ENCODE peak calls at places on chromosomes 16 and 17, in five cellular contexts. One of them, this sample, is unnamed.

GRCh38 chr17:17763734-17764133 is 73.1 kb downstream of the SREBF1 start:
- DNase-seq in lower lobe of right lung: no peak
- DNase-seq in thyroid gland: no peak
- DNase-seq in memory B cell: no peak
- DNase-seq in stimulated activated CD4-positive, alpha-beta T cell treated with anti-CD3 and anti-CD28 coated beads, TNF-alpha, amount 100 ng/mL, for 24 hours: no peak
- DNase-seq in this sample: no peak

GRCh38 chr16:3187798-3188674 is at the start of gene OR1F1:
- DNase-seq in lower lobe of right lung: no peak
- DNase-seq in thyroid gland: no peak
- DNase-seq in memory B cell: no peak
- DNase-seq in stimulated activated CD4-positive, alpha-beta T cell treated with anti-CD3 and anti-CD28 coated beads, TNF-alpha, amount 100 ng/mL, for 24 hours: peak
- DNase-seq in this sample: no peak

GRCh38 chr17:35079547-35079946 is 16.0 kb upstream of the RFFL start:
- DNase-seq in lower lobe of right lung: no peak
- DNase-seq in thyroid gland: no peak
- DNase-seq in memory B cell: no peak
- DNase-seq in stimulated activated CD4-positive, alpha-beta T cell treated with anti-CD3 and anti-CD28 coated beads, TNF-alpha, amount 100 ng/mL, for 24 hours: no peak
- DNase-seq in this sample: no peak

GRCh38 chr16:13093676-13094075 is 192.3 kb downstream of the SHISA9 start:
- DNase-seq in lower lobe of right lung: no peak
- DNase-seq in thyroid gland: no peak
- DNase-seq in memory B cell: no peak
- DNase-seq in stimulated activated CD4-positive, alpha-beta T cell treated with anti-CD3 and anti-CD28 coated beads, TNF-alpha, amount 100 ng/mL, for 24 hours: no peak
- DNase-seq in this sample: no peak

GRCh38 chr17:58741121-58741625 is 14.5 kb upstream of the PPM1E start:
- DNase-seq in lower lobe of right lung: no peak
- DNase-seq in thyroid gland: no peak
- DNase-seq in memory B cell: no peak
- DNase-seq in stimulated activated CD4-positive, alpha-beta T cell treated with anti-CD3 and anti-CD28 coated beads, TNF-alpha, amount 100 ng/mL, for 24 hours: no peak
- DNase-seq in this sample: no peak

GRCh38 chr17:32155896-32156295 is 13.6 kb downstream of the RHOT1 start:
- DNase-seq in lower lobe of right lung: no peak
- DNase-seq in thyroid gland: no peak
- DNase-seq in memory B cell: no peak
- DNase-seq in stimulated activated CD4-positive, alpha-beta T cell treated with anti-CD3 and anti-CD28 coated beads, TNF-alpha, amount 100 ng/mL, for 24 hours: no peak
- DNase-seq in this sample: no peak

GRCh38 chr16:3012828-3013420 is at the start of gene CLDN9:
- DNase-seq in lower lobe of right lung: no peak
- DNase-seq in thyroid gland: peak
- DNase-seq in memory B cell: no peak
- DNase-seq in stimulated activated CD4-positive, alpha-beta T cell treated with anti-CD3 and anti-CD28 coated beads, TNF-alpha, amount 100 ng/mL, for 24 hours: no peak
- DNase-seq in this sample: peak

GRCh38 chr16:88421301-88421700 is 31.8 kb upstream of the ZFPM1 start:
- DNase-seq in lower lobe of right lung: no peak
- DNase-seq in thyroid gland: no peak
- DNase-seq in memory B cell: no peak
- DNase-seq in stimulated activated CD4-positive, alpha-beta T cell treated with anti-CD3 and anti-CD28 coated beads, TNF-alpha, amount 100 ng/mL, for 24 hours: no peak
- DNase-seq in this sample: no peak

GRCh38 chr17:82528484-82529265 is 9.1 kb downstream of the FOXK2 start:
- DNase-seq in lower lobe of right lung: peak
- DNase-seq in thyroid gland: peak
- DNase-seq in memory B cell: no peak
- DNase-seq in stimulated activated CD4-positive, alpha-beta T cell treated with anti-CD3 and anti-CD28 coated beads, TNF-alpha, amount 100 ng/mL, for 24 hours: no peak
- DNase-seq in this sample: peak

GRCh38 chr17:7174603-7175362 is 4.4 kb downstream of the ASGR1 start:
- DNase-seq in lower lobe of right lung: no peak
- DNase-seq in thyroid gland: no peak
- DNase-seq in memory B cell: no peak
- DNase-seq in stimulated activated CD4-positive, alpha-beta T cell treated with anti-CD3 and anti-CD28 coated beads, TNF-alpha, amount 100 ng/mL, for 24 hours: no peak
- DNase-seq in this sample: no peak

GRCh38 chr17:76528156-76528527 is 9.4 kb downstream of the CYGB start:
- DNase-seq in lower lobe of right lung: no peak
- DNase-seq in thyroid gland: no peak
- DNase-seq in memory B cell: no peak
- DNase-seq in stimulated activated CD4-positive, alpha-beta T cell treated with anti-CD3 and anti-CD28 coated beads, TNF-alpha, amount 100 ng/mL, for 24 hours: no peak
- DNase-seq in this sample: peak

GRCh38 chr16:75251280-75252048 is at the start of gene BCAR1:
- DNase-seq in lower lobe of right lung: peak
- DNase-seq in thyroid gland: peak
- DNase-seq in memory B cell: no peak
- DNase-seq in stimulated activated CD4-positive, alpha-beta T cell treated with anti-CD3 and anti-CD28 coated beads, TNF-alpha, amount 100 ng/mL, for 24 hours: no peak
- DNase-seq in this sample: peak

GRCh38 chr16:75703341-75703740 is 2.1 kb upstream of the DUXB start:
- DNase-seq in lower lobe of right lung: no peak
- DNase-seq in thyroid gland: no peak
- DNase-seq in memory B cell: no peak
- DNase-seq in stimulated activated CD4-positive, alpha-beta T cell treated with anti-CD3 and anti-CD28 coated beads, TNF-alpha, amount 100 ng/mL, for 24 hours: no peak
- DNase-seq in this sample: no peak

GRCh38 chr17:65022751-65023421 is 33.7 kb downstream of the GNA13 start:
- DNase-seq in lower lobe of right lung: no peak
- DNase-seq in thyroid gland: no peak
- DNase-seq in memory B cell: no peak
- DNase-seq in stimulated activated CD4-positive, alpha-beta T cell treated with anti-CD3 and anti-CD28 coated beads, TNF-alpha, amount 100 ng/mL, for 24 hours: no peak
- DNase-seq in this sample: no peak

GRCh38 chr16:58563235-58563634 is 47.9 kb downstream of the SETD6 start:
- DNase-seq in lower lobe of right lung: no peak
- DNase-seq in thyroid gland: no peak
- DNase-seq in memory B cell: no peak
- DNase-seq in stimulated activated CD4-positive, alpha-beta T cell treated with anti-CD3 and anti-CD28 coated beads, TNF-alpha, amount 100 ng/mL, for 24 hours: no peak
- DNase-seq in this sample: no peak

GRCh38 chr16:56477096-56477878 is 25.9 kb downstream of the OGFOD1 start:
- DNase-seq in lower lobe of right lung: no peak
- DNase-seq in thyroid gland: no peak
- DNase-seq in memory B cell: no peak
- DNase-seq in stimulated activated CD4-positive, alpha-beta T cell treated with anti-CD3 and anti-CD28 coated beads, TNF-alpha, amount 100 ng/mL, for 24 hours: peak
- DNase-seq in this sample: no peak

GRCh38 chr16:13332713-13333255 is 431.4 kb downstream of the SHISA9 start:
- DNase-seq in lower lobe of right lung: no peak
- DNase-seq in thyroid gland: no peak
- DNase-seq in memory B cell: no peak
- DNase-seq in stimulated activated CD4-positive, alpha-beta T cell treated with anti-CD3 and anti-CD28 coated beads, TNF-alpha, amount 100 ng/mL, for 24 hours: no peak
- DNase-seq in this sample: peak

GRCh38 chr16:72997141-72997542 is 50.8 kb downstream of the ZFHX3 start:
- DNase-seq in lower lobe of right lung: no peak
- DNase-seq in thyroid gland: peak
- DNase-seq in memory B cell: no peak
- DNase-seq in stimulated activated CD4-positive, alpha-beta T cell treated with anti-CD3 and anti-CD28 coated beads, TNF-alpha, amount 100 ng/mL, for 24 hours: no peak
- DNase-seq in this sample: no peak

GRCh38 chr17:1181769-1182137 is 2.0 kb upstream of the ABR start:
- DNase-seq in lower lobe of right lung: no peak
- DNase-seq in thyroid gland: no peak
- DNase-seq in memory B cell: no peak
- DNase-seq in stimulated activated CD4-positive, alpha-beta T cell treated with anti-CD3 and anti-CD28 coated beads, TNF-alpha, amount 100 ng/mL, for 24 hours: no peak
- DNase-seq in this sample: no peak

GRCh38 chr17:52895272-52895671 is 736.8 kb upstream of the CA10 start:
- DNase-seq in lower lobe of right lung: no peak
- DNase-seq in thyroid gland: no peak
- DNase-seq in memory B cell: no peak
- DNase-seq in stimulated activated CD4-positive, alpha-beta T cell treated with anti-CD3 and anti-CD28 coated beads, TNF-alpha, amount 100 ng/mL, for 24 hours: no peak
- DNase-seq in this sample: no peak

GRCh38 chr16:30041841-30042240 is 10.8 kb upstream of the TLCD3B start:
- DNase-seq in lower lobe of right lung: no peak
- DNase-seq in thyroid gland: no peak
- DNase-seq in memory B cell: no peak
- DNase-seq in stimulated activated CD4-positive, alpha-beta T cell treated with anti-CD3 and anti-CD28 coated beads, TNF-alpha, amount 100 ng/mL, for 24 hours: no peak
- DNase-seq in this sample: no peak

GRCh38 chr17:65755799-65756198 is 194.4 kb upstream of the AXIN2 start:
- DNase-seq in lower lobe of right lung: no peak
- DNase-seq in thyroid gland: no peak
- DNase-seq in memory B cell: no peak
- DNase-seq in stimulated activated CD4-positive, alpha-beta T cell treated with anti-CD3 and anti-CD28 coated beads, TNF-alpha, amount 100 ng/mL, for 24 hours: no peak
- DNase-seq in this sample: no peak

GRCh38 chr17:1989135-1989534 is 36.0 kb downstream of the RTN4RL1 start:
- DNase-seq in lower lobe of right lung: no peak
- DNase-seq in thyroid gland: no peak
- DNase-seq in memory B cell: no peak
- DNase-seq in stimulated activated CD4-positive, alpha-beta T cell treated with anti-CD3 and anti-CD28 coated beads, TNF-alpha, amount 100 ng/mL, for 24 hours: no peak
- DNase-seq in this sample: no peak

GRCh38 chr17:60390223-60390622 is 1.7 kb downstream of the USP32 start:
- DNase-seq in lower lobe of right lung: no peak
- DNase-seq in thyroid gland: no peak
- DNase-seq in memory B cell: no peak
- DNase-seq in stimulated activated CD4-positive, alpha-beta T cell treated with anti-CD3 and anti-CD28 coated beads, TNF-alpha, amount 100 ng/mL, for 24 hours: no peak
- DNase-seq in this sample: no peak

GRCh38 chr17:3754458-3755334 is 31.0 kb downstream of the HASPIN start:
- DNase-seq in lower lobe of right lung: peak
- DNase-seq in thyroid gland: peak
- DNase-seq in memory B cell: peak
- DNase-seq in stimulated activated CD4-positive, alpha-beta T cell treated with anti-CD3 and anti-CD28 coated beads, TNF-alpha, amount 100 ng/mL, for 24 hours: peak
- DNase-seq in this sample: peak

GRCh38 chr17:43713494-43714162 is 45.0 kb downstream of the SOST start:
- DNase-seq in lower lobe of right lung: no peak
- DNase-seq in thyroid gland: peak
- DNase-seq in memory B cell: no peak
- DNase-seq in stimulated activated CD4-positive, alpha-beta T cell treated with anti-CD3 and anti-CD28 coated beads, TNF-alpha, amount 100 ng/mL, for 24 hours: no peak
- DNase-seq in this sample: no peak

GRCh38 chr16:68257906-68258800 is 6.2 kb upstream of the SLC7A6 start:
- DNase-seq in lower lobe of right lung: peak
- DNase-seq in thyroid gland: peak
- DNase-seq in memory B cell: no peak
- DNase-seq in stimulated activated CD4-positive, alpha-beta T cell treated with anti-CD3 and anti-CD28 coated beads, TNF-alpha, amount 100 ng/mL, for 24 hours: no peak
- DNase-seq in this sample: no peak

GRCh38 chr17:37642706-37643105 is 540 bp downstream of the DDX52 start:
- DNase-seq in lower lobe of right lung: no peak
- DNase-seq in thyroid gland: no peak
- DNase-seq in memory B cell: no peak
- DNase-seq in stimulated activated CD4-positive, alpha-beta T cell treated with anti-CD3 and anti-CD28 coated beads, TNF-alpha, amount 100 ng/mL, for 24 hours: no peak
- DNase-seq in this sample: no peak

GRCh38 chr16:13961099-13961811 is 41.3 kb downstream of the ERCC4 start:
- DNase-seq in lower lobe of right lung: no peak
- DNase-seq in thyroid gland: no peak
- DNase-seq in memory B cell: no peak
- DNase-seq in stimulated activated CD4-positive, alpha-beta T cell treated with anti-CD3 and anti-CD28 coated beads, TNF-alpha, amount 100 ng/mL, for 24 hours: no peak
- DNase-seq in this sample: no peak

GRCh38 chr16:72428611-72429376 is 256.8 kb upstream of the PMFBP1 start:
- DNase-seq in lower lobe of right lung: no peak
- DNase-seq in thyroid gland: no peak
- DNase-seq in memory B cell: no peak
- DNase-seq in stimulated activated CD4-positive, alpha-beta T cell treated with anti-CD3 and anti-CD28 coated beads, TNF-alpha, amount 100 ng/mL, for 24 hours: no peak
- DNase-seq in this sample: no peak

GRCh38 chr17:67602974-67603373 is 114.8 kb upstream of the NOL11 start:
- DNase-seq in lower lobe of right lung: no peak
- DNase-seq in thyroid gland: peak
- DNase-seq in memory B cell: no peak
- DNase-seq in stimulated activated CD4-positive, alpha-beta T cell treated with anti-CD3 and anti-CD28 coated beads, TNF-alpha, amount 100 ng/mL, for 24 hours: peak
- DNase-seq in this sample: peak

GRCh38 chr17:28643979-28644781 is 778 bp downstream of the BLTP2 start:
- DNase-seq in lower lobe of right lung: peak
- DNase-seq in thyroid gland: peak
- DNase-seq in memory B cell: peak
- DNase-seq in stimulated activated CD4-positive, alpha-beta T cell treated with anti-CD3 and anti-CD28 coated beads, TNF-alpha, amount 100 ng/mL, for 24 hours: no peak
- DNase-seq in this sample: no peak

GRCh38 chr16:77647726-77648125 is 74.6 kb upstream of the NUDT7 start:
- DNase-seq in lower lobe of right lung: no peak
- DNase-seq in thyroid gland: no peak
- DNase-seq in memory B cell: no peak
- DNase-seq in stimulated activated CD4-positive, alpha-beta T cell treated with anti-CD3 and anti-CD28 coated beads, TNF-alpha, amount 100 ng/mL, for 24 hours: no peak
- DNase-seq in this sample: no peak

GRCh38 chr16:964696-965395 is 5.9 kb downstream of the LMF1 start:
- DNase-seq in lower lobe of right lung: peak
- DNase-seq in thyroid gland: peak
- DNase-seq in memory B cell: no peak
- DNase-seq in stimulated activated CD4-positive, alpha-beta T cell treated with anti-CD3 and anti-CD28 coated beads, TNF-alpha, amount 100 ng/mL, for 24 hours: peak
- DNase-seq in this sample: no peak

GRCh38 chr17:45775576-45776011 is 8.5 kb upstream of the CRHR1 start:
- DNase-seq in lower lobe of right lung: no peak
- DNase-seq in thyroid gland: peak
- DNase-seq in memory B cell: no peak
- DNase-seq in stimulated activated CD4-positive, alpha-beta T cell treated with anti-CD3 and anti-CD28 coated beads, TNF-alpha, amount 100 ng/mL, for 24 hours: no peak
- DNase-seq in this sample: peak

GRCh38 chr16:67950335-67950843 is 6.5 kb upstream of the LCAT start:
- DNase-seq in lower lobe of right lung: no peak
- DNase-seq in thyroid gland: no peak
- DNase-seq in memory B cell: no peak
- DNase-seq in stimulated activated CD4-positive, alpha-beta T cell treated with anti-CD3 and anti-CD28 coated beads, TNF-alpha, amount 100 ng/mL, for 24 hours: no peak
- DNase-seq in this sample: no peak

GRCh38 chr17:77400445-77400870 is 259.7 kb downstream of the SEC14L1 start:
- DNase-seq in lower lobe of right lung: peak
- DNase-seq in thyroid gland: no peak
- DNase-seq in memory B cell: peak
- DNase-seq in stimulated activated CD4-positive, alpha-beta T cell treated with anti-CD3 and anti-CD28 coated beads, TNF-alpha, amount 100 ng/mL, for 24 hours: peak
- DNase-seq in this sample: no peak

GRCh38 chr16:19524866-19525723 is 1.4 kb downstream of the CCP110 start:
- DNase-seq in lower lobe of right lung: no peak
- DNase-seq in thyroid gland: no peak
- DNase-seq in memory B cell: no peak
- DNase-seq in stimulated activated CD4-positive, alpha-beta T cell treated with anti-CD3 and anti-CD28 coated beads, TNF-alpha, amount 100 ng/mL, for 24 hours: no peak
- DNase-seq in this sample: no peak